ENCODE peak calls at places on chromosomes 6 and 20, in four cellular contexts. N, M, Z and E are unnamed samples.

GRCh38 chr20:19074828-19075516 is 137.5 kb upstream of the SLC24A3 start:
- DNase-seq in N (peak; percentile 62), M (no peak), Z (peak; percentile 66), E (no peak)

GRCh38 chr20:35489717-35490116 is 34.3 kb downstream of the CEP250 start:
- DNase-seq in N (no peak), M (no peak), Z (no peak), E (no peak)

GRCh38 chr20:15931897-15932296 is 641.4 kb downstream of the KIF16B start:
- DNase-seq in N (no peak), M (no peak), Z (no peak), E (no peak)

GRCh38 chr20:815914-816606 is 17.5 kb upstream of the FAM110A start:
- DNase-seq in N (peak; percentile 70), M (peak; percentile 74), Z (peak; percentile 76), E (peak; percentile 76)

GRCh38 chr20:10433014-10433622 is 904 bp downstream of the MKKS start:
- DNase-seq in N (no peak), M (no peak), Z (peak; percentile 26), E (no peak)

GRCh38 chr6:72580281-72580940 is 41.5 kb upstream of the KCNQ5 start:
- DNase-seq in N (no peak), M (peak; percentile 41), Z (peak; percentile 68), E (no peak)

GRCh38 chr20:49870261-49870660 is 45.1 kb downstream of the SPATA2 start:
- DNase-seq in N (no peak), M (no peak), Z (no peak), E (no peak)

GRCh38 chr6:155187994-155188706 is 75.7 kb upstream of the CLDN20 start:
- DNase-seq in N (no peak), M (no peak), Z (peak; percentile 81), E (no peak)

GRCh38 chr6:87944541-87944954 is 103.1 kb upstream of the SPACA1 start:
- DNase-seq in N (no peak), M (peak; percentile 58), Z (peak; percentile 60), E (peak; percentile 70)

GRCh38 chr6:137224890-137225198 is 5.7 kb upstream of the IFNGR1 start:
- DNase-seq in N (no peak), M (peak; percentile 83), Z (no peak), E (no peak)

GRCh38 chr6:37007340-37008043 is 2.0 kb downstream of the FGD2 start:
- DNase-seq in N (no peak), M (peak; percentile 69), Z (peak; percentile 20), E (peak; percentile 65)

GRCh38 chr20:36572701-36573102 is 695 bp upstream of the TGIF2 start:
- DNase-seq in N (no peak), M (no peak), Z (no peak), E (no peak)

GRCh38 chr6:124742971-124743370 is 219.3 kb upstream of the RNF217 start:
- DNase-seq in N (no peak), M (no peak), Z (peak; percentile 55), E (no peak)

GRCh38 chr6:169997930-169998218 is 246.5 kb downstream of the ERMARD start:
- DNase-seq in N (no peak), M (no peak), Z (no peak), E (peak; percentile 45)

GRCh38 chr6:129120856-129121255 is 237.9 kb downstream of the LAMA2 start:
- DNase-seq in N (no peak), M (no peak), Z (no peak), E (no peak)

GRCh38 chr20:23318347-23318746 is 32.2 kb upstream of the NXT1 start:
- DNase-seq in N (no peak), M (no peak), Z (no peak), E (no peak)

GRCh38 chr6:91476000-91476399 is 889.1 kb upstream of the MAP3K7 start:
- DNase-seq in N (no peak), M (no peak), Z (peak; percentile 82), E (no peak)

GRCh38 chr6:116954938-116955337 is 77.9 kb downstream of the RFX6 start:
- DNase-seq in N (no peak), M (no peak), Z (no peak), E (no peak)

GRCh38 chr6:33419580-33420492 is at the start of gene SYNGAP1:
- DNase-seq in N (no peak), M (peak; percentile 27), Z (no peak), E (no peak)

GRCh38 chr6:35797837-35798526 is 859 bp upstream of the CLPS start:
- DNase-seq in N (no peak), M (no peak), Z (no peak), E (no peak)

GRCh38 chr20:57465486-57465885 is 59.5 kb downstream of the CTCFL start:
- DNase-seq in N (peak; percentile 24), M (no peak), Z (no peak), E (no peak)

GRCh38 chr20:36400901-36401300 is 94.8 kb downstream of the DLGAP4 start:
- DNase-seq in N (no peak), M (no peak), Z (no peak), E (no peak)

GRCh38 chr6:72798196-72798595 is 176.3 kb downstream of the KCNQ5 start:
- DNase-seq in N (no peak), M (no peak), Z (peak; percentile 22), E (no peak)

GRCh38 chr6:161618816-161619454 is 345.1 kb upstream of the AGPAT4 start:
- DNase-seq in N (no peak), M (peak; percentile 3), Z (peak; percentile 36), E (no peak)

GRCh38 chr20:40706977-40707582 is 18.0 kb upstream of the MAFB start:
- DNase-seq in N (no peak), M (peak; percentile 71), Z (peak; percentile 5), E (no peak)

GRCh38 chr6:168121308-168121665 is 42.3 kb upstream of the FRMD1 start:
- DNase-seq in N (no peak), M (no peak), Z (no peak), E (no peak)

GRCh38 chr6:32198345-32198696 is 5.9 kb upstream of the GPSM3 start:
- DNase-seq in N (no peak), M (no peak), Z (no peak), E (no peak)

GRCh38 chr6:37919417-37920157 is 100.1 kb downstream of the ZFAND3 start:
- DNase-seq in N (no peak), M (no peak), Z (no peak), E (no peak)

GRCh38 chr6:158160932-158161539 is 7.0 kb downstream of the SERAC1 start:
- DNase-seq in N (no peak), M (no peak), Z (no peak), E (no peak)

GRCh38 chr20:61493798-61494305 is 241.8 kb downstream of the CDH4 start:
- DNase-seq in N (no peak), M (no peak), Z (no peak), E (no peak)

GRCh38 chr6:2432258-2432657 is 186.9 kb upstream of the GMDS start:
- DNase-seq in N (no peak), M (no peak), Z (peak; percentile 93), E (no peak)

GRCh38 chr6:42226251-42227143 is 8.8 kb upstream of the MRPS10 start:
- DNase-seq in N (no peak), M (no peak), Z (peak; percentile 100), E (no peak)

GRCh38 chr6:147154454-147154853 is 49.8 kb upstream of the STXBP5 start:
- DNase-seq in N (no peak), M (no peak), Z (peak; percentile 94), E (no peak)

GRCh38 chr6:166025149-166025898 is 142.3 kb downstream of the TBXT start:
- DNase-seq in N (no peak), M (no peak), Z (no peak), E (no peak)

GRCh38 chr6:145736854-145737181 is 1.5 kb upstream of the EPM2A start:
- DNase-seq in N (no peak), M (no peak), Z (no peak), E (no peak)

GRCh38 chr6:53799340-53799739 is 4.5 kb downstream of the LRRC1 start:
- DNase-seq in N (no peak), M (no peak), Z (no peak), E (no peak)
- H3K4me3 ChIP-seq in N (no peak overlapping the region), M (no peak overlapping the region), Z (no peak overlapping the region), E (no peak overlapping the region)

GRCh38 chr20:37997516-37997915 is 35.7 kb downstream of the TTI1 start:
- DNase-seq in N (no peak), M (no peak), Z (no peak), E (no peak)
- H3K27ac ChIP-seq in N (no peak overlapping the region), M (no peak overlapping the region), Z (no peak overlapping the region), E (no peak overlapping the region)

GRCh38 chr6:7112741-7113313 is 5.1 kb downstream of the RREB1 start:
- DNase-seq in N (peak; percentile 59), M (no peak), Z (peak; percentile 88), E (peak; percentile 69)
- H3K4me3 ChIP-seq in N (peak overlapping the region; percentile 12), M (no peak overlapping the region), Z (peak overlapping the region; percentile 97), E (no peak overlapping the region)

GRCh38 chr20:47773381-47773786 is 11.9 kb downstream of the SULF2 start:
- DNase-seq in N (no peak), M (no peak), Z (no peak), E (no peak)
- H3K27ac ChIP-seq in N (no peak overlapping the region), M (no peak overlapping the region), Z (no peak overlapping the region), E (no peak overlapping the region)

GRCh38 chr6:10383312-10384063 is 31.4 kb downstream of the TFAP2A start:
- DNase-seq in N (no peak), M (no peak), Z (peak; percentile 57), E (no peak)
- H3K4me3 ChIP-seq in N (no peak overlapping the region), M (no peak overlapping the region), Z (peak overlapping the region; percentile 66), E (no peak overlapping the region)

DNA sequence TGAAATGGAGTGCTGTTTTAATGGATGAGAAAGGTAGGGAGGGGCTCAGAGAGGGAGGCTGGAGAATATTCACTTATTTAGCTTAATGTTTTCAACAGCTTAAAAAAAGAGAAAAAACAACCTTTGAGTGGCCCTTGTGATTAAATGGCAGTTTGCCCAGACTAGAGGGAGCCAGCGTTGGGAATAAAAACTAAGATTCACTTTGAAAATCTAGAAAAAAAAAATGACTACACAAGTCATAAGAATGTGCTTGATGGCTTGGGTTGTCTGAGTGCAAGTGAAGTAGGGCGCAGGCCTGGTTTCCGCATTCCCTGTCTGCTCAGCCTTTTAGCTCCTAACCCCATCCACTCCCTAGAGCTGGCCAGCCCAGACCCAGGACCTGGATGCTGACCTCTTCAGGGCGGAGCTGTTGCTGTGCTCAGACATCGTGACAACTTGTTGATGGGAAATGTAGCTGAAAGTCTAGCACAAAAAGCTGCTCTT is 28.9 kb downstream of the UTRN start:
- DNase-seq in N (peak; percentile 75), M (no peak), Z (no peak), E (peak; percentile 89)
- H3K27ac ChIP-seq in N (peak overlapping the region; percentile 6), M (no peak overlapping the region), Z (no peak overlapping the region), E (peak overlapping the region; percentile 51)